ENCODE peak calls at places on chromosomes 3 and 15, in four cellular contexts. One of them, this sample, is unnamed.

GRCh38 chr3:123080864-123081562 is 14.2 kb downstream of the PDIA5 start:
- DNase-seq in C1 segment of cervical spinal cord: no peak
- DNase-seq in T-helper 2 cell: no peak
- DNase-seq in naive thymus-derived CD4-positive, alpha-beta T cell: no peak
- DNase-seq in this sample: no peak

GRCh38 chr3:102295756-102296155 is 139.1 kb upstream of the ZPLD1 start:
- DNase-seq in C1 segment of cervical spinal cord: no peak
- DNase-seq in T-helper 2 cell: no peak
- DNase-seq in naive thymus-derived CD4-positive, alpha-beta T cell: no peak
- DNase-seq in this sample: no peak

GRCh38 chr3:14289590-14290453 is 111.2 kb downstream of the LSM3 start:
- DNase-seq in C1 segment of cervical spinal cord: no peak
- DNase-seq in T-helper 2 cell: no peak
- DNase-seq in naive thymus-derived CD4-positive, alpha-beta T cell: no peak
- DNase-seq in this sample: no peak

GRCh38 chr3:29488922-29489321 is 208.1 kb downstream of the RBMS3 start:
- DNase-seq in C1 segment of cervical spinal cord: no peak
- DNase-seq in T-helper 2 cell: no peak
- DNase-seq in naive thymus-derived CD4-positive, alpha-beta T cell: no peak
- DNase-seq in this sample: no peak

GRCh38 chr15:38991701-38992100 is 427.1 kb upstream of the RASGRP1 start:
- DNase-seq in C1 segment of cervical spinal cord: no peak
- DNase-seq in T-helper 2 cell: no peak
- DNase-seq in naive thymus-derived CD4-positive, alpha-beta T cell: no peak
- DNase-seq in this sample: no peak

GRCh38 chr3:16391936-16392536 is 121.5 kb downstream of the RFTN1 start:
- DNase-seq in C1 segment of cervical spinal cord: no peak
- DNase-seq in T-helper 2 cell: no peak
- DNase-seq in naive thymus-derived CD4-positive, alpha-beta T cell: no peak
- DNase-seq in this sample: no peak

GRCh38 chr15:95843241-95843851 is 487.2 kb upstream of the NR2F2 start:
- DNase-seq in C1 segment of cervical spinal cord: no peak
- DNase-seq in T-helper 2 cell: no peak
- DNase-seq in naive thymus-derived CD4-positive, alpha-beta T cell: no peak
- DNase-seq in this sample: no peak

GRCh38 chr15:28983432-28984311 is 97.9 kb downstream of the APBA2 start:
- DNase-seq in C1 segment of cervical spinal cord: no peak
- DNase-seq in T-helper 2 cell: no peak
- DNase-seq in naive thymus-derived CD4-positive, alpha-beta T cell: no peak
- DNase-seq in this sample: no peak

GRCh38 chr15:97893988-97894387 is 66.5 kb upstream of the ARRDC4 start:
- DNase-seq in C1 segment of cervical spinal cord: no peak
- DNase-seq in T-helper 2 cell: no peak
- DNase-seq in naive thymus-derived CD4-positive, alpha-beta T cell: no peak
- DNase-seq in this sample: no peak

GRCh38 chr3:72195895-72196294 is 410.9 kb upstream of the PROK2 start:
- DNase-seq in C1 segment of cervical spinal cord: no peak
- DNase-seq in T-helper 2 cell: no peak
- DNase-seq in naive thymus-derived CD4-positive, alpha-beta T cell: no peak
- DNase-seq in this sample: no peak

GRCh38 chr15:101451192-101451799 is 38.2 kb downstream of the PCSK6 start:
- DNase-seq in C1 segment of cervical spinal cord: no peak
- DNase-seq in T-helper 2 cell: no peak
- DNase-seq in naive thymus-derived CD4-positive, alpha-beta T cell: no peak
- DNase-seq in this sample: no peak

GRCh38 chr3:121943434-121943833 is 49.2 kb downstream of the SLC15A2 start:
- DNase-seq in C1 segment of cervical spinal cord: no peak
- DNase-seq in T-helper 2 cell: no peak
- DNase-seq in naive thymus-derived CD4-positive, alpha-beta T cell: no peak
- DNase-seq in this sample: no peak

GRCh38 chr3:20096135-20096685 is 56.0 kb downstream of the KAT2B start:
- DNase-seq in C1 segment of cervical spinal cord: no peak
- DNase-seq in T-helper 2 cell: no peak
- DNase-seq in naive thymus-derived CD4-positive, alpha-beta T cell: no peak
- DNase-seq in this sample: no peak

GRCh38 chr3:58044656-58045055 is 36.4 kb downstream of the FLNB start:
- DNase-seq in C1 segment of cervical spinal cord: no peak
- DNase-seq in T-helper 2 cell: no peak
- DNase-seq in naive thymus-derived CD4-positive, alpha-beta T cell: no peak
- DNase-seq in this sample: no peak

GRCh38 chr3:37029111-37029510 is 35.8 kb downstream of the MLH1 start:
- DNase-seq in C1 segment of cervical spinal cord: no peak
- DNase-seq in T-helper 2 cell: no peak
- DNase-seq in naive thymus-derived CD4-positive, alpha-beta T cell: no peak
- DNase-seq in this sample: no peak

GRCh38 chr3:112086018-112086854 is at the start of gene C3orf52:
- DNase-seq in C1 segment of cervical spinal cord: no peak
- DNase-seq in T-helper 2 cell: peak
- DNase-seq in naive thymus-derived CD4-positive, alpha-beta T cell: peak
- DNase-seq in this sample: peak

GRCh38 chr3:188578579-188579363 is 424.8 kb downstream of the LPP start:
- DNase-seq in C1 segment of cervical spinal cord: no peak
- DNase-seq in T-helper 2 cell: no peak
- DNase-seq in naive thymus-derived CD4-positive, alpha-beta T cell: no peak
- DNase-seq in this sample: no peak

GRCh38 chr3:99532246-99532645 is 106.1 kb upstream of the COL8A1 start:
- DNase-seq in C1 segment of cervical spinal cord: no peak
- DNase-seq in T-helper 2 cell: no peak
- DNase-seq in naive thymus-derived CD4-positive, alpha-beta T cell: no peak
- DNase-seq in this sample: no peak

GRCh38 chr3:31724681-31725080 is 192.0 kb downstream of the STT3B start:
- DNase-seq in C1 segment of cervical spinal cord: no peak
- DNase-seq in T-helper 2 cell: peak
- DNase-seq in naive thymus-derived CD4-positive, alpha-beta T cell: no peak
- DNase-seq in this sample: peak

GRCh38 chr3:73716418-73716817 is 91.7 kb upstream of the PDZRN3 start:
- DNase-seq in C1 segment of cervical spinal cord: no peak
- DNase-seq in T-helper 2 cell: no peak
- DNase-seq in naive thymus-derived CD4-positive, alpha-beta T cell: no peak
- DNase-seq in this sample: no peak

GRCh38 chr3:4292301-4292700 is 10.9 kb upstream of the SETMAR start:
- DNase-seq in C1 segment of cervical spinal cord: no peak
- DNase-seq in T-helper 2 cell: no peak
- DNase-seq in naive thymus-derived CD4-positive, alpha-beta T cell: no peak
- DNase-seq in this sample: no peak

GRCh38 chr3:24137354-24137753 is 192.3 kb downstream of the NR1D2 start:
- DNase-seq in C1 segment of cervical spinal cord: no peak
- DNase-seq in T-helper 2 cell: no peak
- DNase-seq in naive thymus-derived CD4-positive, alpha-beta T cell: no peak
- DNase-seq in this sample: no peak

GRCh38 chr15:73632670-73633058 is 525 bp downstream of the NPTN start:
- DNase-seq in C1 segment of cervical spinal cord: peak
- DNase-seq in T-helper 2 cell: peak
- DNase-seq in naive thymus-derived CD4-positive, alpha-beta T cell: no peak
- DNase-seq in this sample: no peak

GRCh38 chr15:69631978-69632377 is 179.4 kb downstream of the RPLP1 start:
- DNase-seq in C1 segment of cervical spinal cord: no peak
- DNase-seq in T-helper 2 cell: no peak
- DNase-seq in naive thymus-derived CD4-positive, alpha-beta T cell: no peak
- DNase-seq in this sample: no peak

This sample was measured in T-helper 1 cell.